ENCODE peak calls at places on chromosomes 13 and 19, in ten cellular contexts. One of them, this sample, is unnamed. For H3K4me1 and H3K27me3, the result is how much of the 10 kb centered on the place peaks cover.

GRCh38 chr19:13012690-13013608 is 17.7 kb downstream of the NFIX start:
- DNase-seq in RWPE2: no peak
- DNase-seq in uterus: peak
- DNase-seq in fibroblast of lung: peak
- DNase-seq in lung: no peak
- DNase-seq in SK-N-SH: no peak
- DNase-seq in heart left ventricle: peak
- DNase-seq in mammary epithelial cell: peak
- DNase-seq in adrenal gland: peak
- DNase-seq in ovary: peak
- DNase-seq in this sample: peak

GRCh38 chr19:5823579-5824281 is 15.8 kb downstream of the FUT6 start:
- DNase-seq in RWPE2: no peak
- DNase-seq in heart left ventricle: no peak
- DNase-seq in lung: no peak
- DNase-seq in uterus: no peak
- DNase-seq in adrenal gland: peak
- DNase-seq in mammary epithelial cell: no peak
- DNase-seq in ovary: no peak
- DNase-seq in fibroblast of lung: no peak
- DNase-seq in SK-N-SH: peak
- DNase-seq in this sample: no peak

GRCh38 chr19:7074705-7075282 is 5.3 kb downstream of the ZNF557 start:
- DNase-seq in RWPE2: no peak
- DNase-seq in ovary: no peak
- DNase-seq in uterus: no peak
- DNase-seq in lung: no peak
- DNase-seq in fibroblast of lung: no peak
- DNase-seq in SK-N-SH: no peak
- DNase-seq in adrenal gland: no peak
- DNase-seq in mammary epithelial cell: no peak
- DNase-seq in heart left ventricle: no peak
- DNase-seq in this sample: no peak

GRCh38 chr19:41299755-41300089 is 10.2 kb upstream of the CCDC97 start:
- DNase-seq in mammary epithelial cell: no peak
- DNase-seq in ovary: peak
- DNase-seq in lung: peak
- DNase-seq in RWPE2: no peak
- DNase-seq in SK-N-SH: no peak
- DNase-seq in adrenal gland: peak
- DNase-seq in fibroblast of lung: peak
- DNase-seq in heart left ventricle: peak
- DNase-seq in uterus: peak
- DNase-seq in this sample: peak

GRCh38 chr13:91141619-91142061 is 205.8 kb upstream of the MIR17HG start:
- DNase-seq in uterus: no peak
- DNase-seq in lung: no peak
- DNase-seq in adrenal gland: no peak
- DNase-seq in ovary: no peak
- DNase-seq in RWPE2: no peak
- DNase-seq in fibroblast of lung: no peak
- DNase-seq in mammary epithelial cell: no peak
- DNase-seq in SK-N-SH: no peak
- DNase-seq in heart left ventricle: no peak
- DNase-seq in this sample: peak

GRCh38 chr19:29942404-29943261 is 594 bp downstream of the URI1 start:
- DNase-seq in mammary epithelial cell: peak
- DNase-seq in heart left ventricle: peak
- DNase-seq in uterus: peak
- DNase-seq in ovary: peak
- DNase-seq in SK-N-SH: peak
- DNase-seq in RWPE2: no peak
- DNase-seq in adrenal gland: peak
- DNase-seq in fibroblast of lung: peak
- DNase-seq in lung: peak
- DNase-seq in this sample: peak

GRCh38 chr13:47908200-47908902 is 92.7 kb downstream of the SUCLA2 start:
- DNase-seq in mammary epithelial cell: peak
- DNase-seq in RWPE2: no peak
- DNase-seq in heart left ventricle: no peak
- DNase-seq in uterus: no peak
- DNase-seq in SK-N-SH: no peak
- DNase-seq in fibroblast of lung: peak
- DNase-seq in lung: no peak
- DNase-seq in adrenal gland: no peak
- DNase-seq in ovary: no peak
- DNase-seq in this sample: no peak

GRCh38 chr19:6381030-6381750 is 5.5 kb upstream of the PSPN start:
- DNase-seq in ovary: peak
- DNase-seq in fibroblast of lung: no peak
- DNase-seq in mammary epithelial cell: no peak
- DNase-seq in heart left ventricle: no peak
- DNase-seq in SK-N-SH: no peak
- DNase-seq in adrenal gland: no peak
- DNase-seq in lung: no peak
- DNase-seq in RWPE2: no peak
- DNase-seq in uterus: no peak
- DNase-seq in this sample: no peak

GRCh38 chr13:32501058-32501457 is 37.5 kb downstream of the N4BP2L2 start:
- DNase-seq in adrenal gland: no peak
- DNase-seq in uterus: no peak
- DNase-seq in fibroblast of lung: no peak
- DNase-seq in ovary: no peak
- DNase-seq in heart left ventricle: no peak
- DNase-seq in RWPE2: no peak
- DNase-seq in SK-N-SH: no peak
- DNase-seq in mammary epithelial cell: no peak
- DNase-seq in lung: no peak
- DNase-seq in this sample: no peak

GRCh38 chr13:32504263-32504662 is 34.3 kb downstream of the N4BP2L2 start:
- DNase-seq in uterus: no peak
- DNase-seq in lung: no peak
- DNase-seq in fibroblast of lung: no peak
- DNase-seq in adrenal gland: no peak
- DNase-seq in heart left ventricle: no peak
- DNase-seq in mammary epithelial cell: no peak
- DNase-seq in ovary: no peak
- DNase-seq in RWPE2: no peak
- DNase-seq in SK-N-SH: no peak
- DNase-seq in this sample: no peak

GRCh38 chr13:32504876-32505275 is 33.7 kb downstream of the N4BP2L2 start:
- DNase-seq in heart left ventricle: no peak
- DNase-seq in mammary epithelial cell: no peak
- DNase-seq in SK-N-SH: no peak
- DNase-seq in adrenal gland: no peak
- DNase-seq in ovary: no peak
- DNase-seq in lung: no peak
- DNase-seq in uterus: no peak
- DNase-seq in RWPE2: no peak
- DNase-seq in fibroblast of lung: no peak
- DNase-seq in this sample: no peak

GRCh38 chr13:32499538-32500210 is 38.9 kb downstream of the N4BP2L2 start:
- DNase-seq in uterus: no peak
- DNase-seq in adrenal gland: no peak
- DNase-seq in lung: no peak
- DNase-seq in heart left ventricle: no peak
- DNase-seq in fibroblast of lung: no peak
- DNase-seq in ovary: no peak
- DNase-seq in mammary epithelial cell: no peak
- DNase-seq in RWPE2: no peak
- DNase-seq in SK-N-SH: no peak
- DNase-seq in this sample: no peak

DNA sequence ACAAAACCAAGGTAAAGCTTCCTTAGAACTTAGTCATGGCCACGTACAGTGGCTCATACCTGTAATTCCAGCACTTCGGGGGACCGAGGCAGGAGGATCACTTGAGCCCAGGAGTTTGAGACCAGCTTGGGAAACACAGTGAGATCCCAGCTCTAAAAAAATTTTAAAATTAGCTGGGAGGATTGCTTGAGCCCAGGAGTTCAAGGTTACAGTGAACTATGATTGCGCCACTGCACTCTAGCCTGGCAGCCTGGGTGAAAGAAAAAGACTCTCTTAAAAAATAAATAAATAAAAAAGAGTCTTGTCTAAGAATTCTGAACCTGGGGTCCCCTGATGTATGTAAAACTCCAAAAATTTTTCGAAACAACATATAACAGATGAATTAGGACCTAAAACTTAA is 34.9 kb downstream of the N4BP2L2 start:
- DNase-seq in adrenal gland: peak
- DNase-seq in heart left ventricle: no peak
- DNase-seq in SK-N-SH: no peak
- DNase-seq in RWPE2: no peak
- DNase-seq in ovary: peak
- DNase-seq in fibroblast of lung: no peak
- DNase-seq in mammary epithelial cell: no peak
- DNase-seq in lung: no peak
- DNase-seq in uterus: no peak
- DNase-seq in this sample: no peak
- H3K4me1 ChIP-seq in adrenal gland: under half
- H3K4me1 ChIP-seq in heart left ventricle: under half
- H3K4me1 ChIP-seq in SK-N-SH: under half
- H3K4me1 ChIP-seq in RWPE2: under half
- H3K4me1 ChIP-seq in ovary: under half
- H3K4me1 ChIP-seq in fibroblast of lung: under half
- H3K4me1 ChIP-seq in mammary epithelial cell: under half
- H3K4me1 ChIP-seq in lung: under half
- H3K4me1 ChIP-seq in uterus: under half
- H3K4me1 ChIP-seq in this sample: under half

DNA sequence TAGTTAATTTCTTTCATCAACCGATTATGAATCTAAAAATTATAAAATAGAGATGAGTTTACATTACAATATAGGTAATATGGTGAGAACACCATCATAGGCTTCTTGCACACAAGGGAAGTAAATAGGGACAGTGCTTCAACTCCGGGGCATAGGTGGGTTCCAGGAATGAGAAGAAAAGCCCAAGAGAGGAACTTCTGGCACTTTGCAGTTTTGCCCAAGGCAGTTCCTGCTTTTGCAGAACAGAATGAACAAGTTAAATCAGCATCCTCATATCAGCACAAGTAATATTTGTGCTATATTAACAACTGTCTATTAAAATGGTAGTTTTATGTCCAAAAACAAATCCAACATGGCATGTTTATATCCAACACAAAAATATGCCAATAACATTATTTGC is 60.1 kb downstream of the DACH1 start:
- DNase-seq in uterus: no peak
- DNase-seq in ovary: no peak
- DNase-seq in SK-N-SH: no peak
- DNase-seq in lung: no peak
- DNase-seq in RWPE2: no peak
- DNase-seq in mammary epithelial cell: no peak
- DNase-seq in fibroblast of lung: no peak
- DNase-seq in adrenal gland: no peak
- DNase-seq in heart left ventricle: no peak
- DNase-seq in this sample: no peak
- TF ChIP-seq CTCF in uterus: no peak
- TF ChIP-seq CTCF in ovary: no peak
- TF ChIP-seq CTCF in SK-N-SH: no peak
- TF ChIP-seq CTCF in lung: no peak
- TF ChIP-seq CTCF in RWPE2: no peak
- TF ChIP-seq CTCF in mammary epithelial cell: no peak
- TF ChIP-seq CTCF in fibroblast of lung: no peak
- TF ChIP-seq CTCF in adrenal gland: no peak
- TF ChIP-seq CTCF in heart left ventricle: no peak
- TF ChIP-seq CTCF in this sample: no peak

GRCh38 chr19:33239223-33239975 is 13.7 kb upstream of the SLC7A10 start:
- DNase-seq in heart left ventricle: no peak
- DNase-seq in SK-N-SH: peak
- DNase-seq in RWPE2: no peak
- DNase-seq in fibroblast of lung: no peak
- DNase-seq in ovary: no peak
- DNase-seq in uterus: no peak
- DNase-seq in mammary epithelial cell: no peak
- DNase-seq in adrenal gland: no peak
- DNase-seq in lung: no peak
- DNase-seq in this sample: no peak

GRCh38 chr19:33241530-33242101 is 16.0 kb upstream of the SLC7A10 start:
- DNase-seq in mammary epithelial cell: peak
- DNase-seq in SK-N-SH: peak
- DNase-seq in ovary: no peak
- DNase-seq in heart left ventricle: no peak
- DNase-seq in lung: no peak
- DNase-seq in uterus: peak
- DNase-seq in RWPE2: no peak
- DNase-seq in adrenal gland: no peak
- DNase-seq in fibroblast of lung: peak
- DNase-seq in this sample: no peak

GRCh38 chr19:33241091-33241529 is 15.5 kb upstream of the SLC7A10 start:
- DNase-seq in RWPE2: no peak
- DNase-seq in ovary: no peak
- DNase-seq in heart left ventricle: no peak
- DNase-seq in fibroblast of lung: no peak
- DNase-seq in adrenal gland: no peak
- DNase-seq in uterus: no peak
- DNase-seq in mammary epithelial cell: no peak
- DNase-seq in SK-N-SH: no peak
- DNase-seq in lung: no peak
- DNase-seq in this sample: no peak

GRCh38 chr19:33238750-33239149 is 13.1 kb upstream of the SLC7A10 start:
- DNase-seq in uterus: no peak
- DNase-seq in RWPE2: no peak
- DNase-seq in lung: no peak
- DNase-seq in adrenal gland: no peak
- DNase-seq in heart left ventricle: no peak
- DNase-seq in ovary: no peak
- DNase-seq in fibroblast of lung: no peak
- DNase-seq in mammary epithelial cell: no peak
- DNase-seq in SK-N-SH: no peak
- DNase-seq in this sample: no peak

DNA sequence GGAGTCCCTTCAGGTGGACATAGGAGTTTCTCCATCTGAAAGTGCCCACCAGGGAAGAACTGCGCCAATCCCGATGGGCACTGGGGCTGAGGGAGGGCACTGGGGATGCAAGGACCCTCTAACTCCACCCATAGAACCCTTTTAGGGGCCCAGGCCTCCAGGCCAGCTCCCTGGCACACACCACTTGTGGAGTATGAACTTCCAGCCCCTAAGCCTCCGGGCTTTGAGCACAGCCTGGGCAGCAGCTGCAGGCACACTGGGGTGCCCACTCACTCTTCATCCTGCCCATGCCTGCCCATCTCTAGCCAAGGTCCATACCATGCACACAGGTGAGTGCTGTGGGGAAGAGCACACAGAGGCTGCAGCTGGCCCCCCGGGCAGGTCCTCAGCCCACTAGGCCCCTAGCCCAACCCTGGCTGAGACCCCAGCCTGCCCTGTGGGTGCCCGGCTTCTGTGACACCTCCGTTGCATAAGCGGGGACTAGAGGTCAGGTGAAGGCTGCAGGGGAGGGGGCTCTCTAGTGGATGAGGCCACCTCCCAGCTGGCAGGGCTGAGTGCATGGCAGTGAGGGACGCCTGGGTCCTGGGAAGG is 14.6 kb upstream of the SLC7A10 start:
- DNase-seq in ovary: no peak
- DNase-seq in heart left ventricle: no peak
- DNase-seq in SK-N-SH: peak
- DNase-seq in lung: no peak
- DNase-seq in fibroblast of lung: no peak
- DNase-seq in adrenal gland: no peak
- DNase-seq in RWPE2: no peak
- DNase-seq in mammary epithelial cell: no peak
- DNase-seq in uterus: no peak
- DNase-seq in this sample: no peak
- H3K27me3 ChIP-seq in ovary: under half
- H3K27me3 ChIP-seq in heart left ventricle: under half
- H3K27me3 ChIP-seq in SK-N-SH: under half
- H3K27me3 ChIP-seq in lung: under half
- H3K27me3 ChIP-seq in fibroblast of lung: under half
- H3K27me3 ChIP-seq in adrenal gland: under half
- H3K27me3 ChIP-seq in RWPE2: under half
- H3K27me3 ChIP-seq in mammary epithelial cell: under half
- H3K27me3 ChIP-seq in uterus: under half
- H3K27me3 ChIP-seq in this sample: under half

DNA sequence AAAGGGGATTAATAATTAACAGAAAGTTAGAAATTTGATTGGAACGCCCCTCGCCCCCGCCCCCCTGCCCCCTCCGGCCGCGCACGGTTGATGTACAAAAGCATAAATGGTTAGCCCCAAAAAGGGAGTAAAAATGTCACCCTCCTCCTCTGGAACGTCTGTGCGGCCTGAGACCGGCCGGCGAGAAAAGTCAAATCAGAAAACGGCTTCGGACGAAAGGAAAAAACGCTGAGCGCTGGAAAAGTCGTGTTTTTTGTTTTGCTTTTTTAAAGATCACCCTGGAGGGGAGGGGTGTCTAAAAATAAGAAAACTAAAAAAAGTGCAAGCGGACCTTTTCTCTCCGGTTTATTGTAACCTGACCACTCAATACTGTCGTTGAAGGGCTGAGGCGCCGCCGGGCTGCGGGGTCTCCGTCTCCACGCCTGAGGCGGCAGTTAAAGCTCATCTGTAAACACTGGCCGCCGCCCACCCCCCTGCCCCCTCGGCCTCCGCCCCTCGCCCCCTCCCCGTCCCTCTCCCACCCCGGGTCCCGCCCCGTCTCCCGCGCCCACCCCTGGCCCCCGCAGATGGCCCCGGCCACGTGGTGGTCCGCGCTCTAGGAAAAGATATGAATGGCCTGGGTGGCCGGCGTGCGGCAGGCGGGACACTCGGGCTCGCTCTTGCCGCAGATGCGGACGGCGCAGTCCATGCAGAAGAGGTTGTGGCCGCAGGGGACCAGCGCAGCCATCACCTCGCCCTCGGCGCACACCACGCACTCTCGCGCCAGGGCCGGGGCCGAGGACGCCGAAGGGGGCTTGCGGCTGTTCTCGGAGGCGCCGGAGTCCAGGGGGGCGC is 12.9 kb downstream of the MEX3D start:
- DNase-seq in RWPE2: no peak
- DNase-seq in ovary: no peak
- DNase-seq in uterus: no peak
- DNase-seq in fibroblast of lung: no peak
- DNase-seq in adrenal gland: no peak
- DNase-seq in mammary epithelial cell: no peak
- DNase-seq in SK-N-SH: no peak
- DNase-seq in heart left ventricle: no peak
- DNase-seq in lung: no peak
- DNase-seq in this sample: no peak
- H3K4me1 ChIP-seq in RWPE2: under half
- H3K4me1 ChIP-seq in ovary: under half
- H3K4me1 ChIP-seq in uterus: under half
- H3K4me1 ChIP-seq in fibroblast of lung: under half
- H3K4me1 ChIP-seq in adrenal gland: under half
- H3K4me1 ChIP-seq in mammary epithelial cell: under half
- H3K4me1 ChIP-seq in SK-N-SH: under half
- H3K4me1 ChIP-seq in heart left ventricle: under half
- H3K4me1 ChIP-seq in lung: under half
- H3K4me1 ChIP-seq in this sample: under half

This sample was measured in tibial artery.